ENCODE peak calls at places on chromosome 19, in eight cellular contexts. H is lung; I is activated CD4-positive, alpha-beta T cell treated with anti-CD3 and anti-CD28 coated beads, Interleukin-2, amount 50 U/mL, for 24 hours; Y is BE2C; K is cardiac muscle cell; B is dorsolateral prefrontal cortex; V is Right ventricle myocardium superior; N is cardiac fibroblast. E is an unnamed sample.

GRCh38 chr19:2494084-2494446 is 18.1 kb downstream of the GADD45B start:
- DNase-seq in K (peak; percentile 49), H (no peak), V (no peak), I (no peak), N (peak; percentile 83), Y (peak; percentile 43), B (no peak), E (no peak)

GRCh38 chr19:33080761-33081681 is at the start of gene GPATCH1:
- DNase-seq in Y (peak; percentile 95), N (peak; percentile 85), K (peak; percentile 90), B (peak; percentile 91), V (peak; percentile 94), I (peak; percentile 79), H (peak; percentile 87), E (peak; percentile 78)

GRCh38 chr19:887072-887471 is 5.9 kb downstream of the MED16 start:
- DNase-seq in B (peak; percentile 65), I (no peak), N (peak; percentile 52), H (no peak), V (no peak), Y (peak; percentile 89), K (peak; percentile 58), E (no peak)

GRCh38 chr19:17107546-17108452 is 32.2 kb downstream of the MYO9B start:
- DNase-seq in H (peak; percentile 74), I (no peak), K (peak; percentile 98), N (peak; percentile 99), B (peak; percentile 42), Y (peak; percentile 80), V (peak; percentile 83), E (no peak)

GRCh38 chr19:14127929-14128509 is 8.4 kb downstream of the ASF1B start:
- DNase-seq in N (no peak), K (peak; percentile 64), B (no peak), H (no peak), V (no peak), Y (no peak), I (no peak), E (no peak)

GRCh38 chr19:39805120-39805519 is 26.5 kb downstream of the LEUTX start:
- DNase-seq in I (no peak), K (no peak), V (no peak), H (no peak), N (peak; percentile 7), B (no peak), Y (peak; percentile 29), E (no peak)

GRCh38 chr19:15815306-15815705 is at the start of gene OR10H1:
- DNase-seq in H (no peak), K (no peak), B (no peak), N (no peak), Y (no peak), I (no peak), V (no peak), E (no peak)

GRCh38 chr19:4376991-4377781 is 23.2 kb downstream of the SH3GL1 start:
- DNase-seq in Y (no peak), V (no peak), K (no peak), N (no peak), H (no peak), B (no peak), I (no peak), E (no peak)

GRCh38 chr19:55643733-55644116 is 276 bp downstream of the ZNF581 start:
- DNase-seq in Y (no peak), H (no peak), N (no peak), B (no peak), K (no peak), V (no peak), I (no peak), E (no peak)

E was measured in activated T-cell treated with anti-CD3 and anti-CD28 coated beads for 4 hours.